ENCODE peak calls at places on chromosomes 2 and 18, in four cellular contexts. K is fibroblast of the aortic adventitia, G is mammary epithelial cell, B is mucosa of descending colon. C is an unnamed sample.

GRCh38 chr2:3105814-3106569 is 271.6 kb downstream of the EIPR1 start:
- DNase-seq in K (no peak), G (no peak), B (no peak), C (no peak)

GRCh38 chr18:25076980-25077780 is 274.8 kb downstream of the ZNF521 start:
- DNase-seq in G (no peak), B (no peak), K (no peak), C (no peak)

GRCh38 chr2:18473241-18473841 is 87.1 kb downstream of the RDH14 start:
- DNase-seq in G (peak; percentile 61), K (peak; percentile 92), B (no peak), C (peak; percentile 79)

GRCh38 chr2:218261424-218262273 is 834 bp downstream of the GPBAR1 start:
- DNase-seq in K (no peak), B (no peak), G (no peak), C (no peak)

GRCh38 chr2:223989860-223990237 is 32.6 kb downstream of the MRPL44 start:
- DNase-seq in K (no peak), B (no peak), G (no peak), C (no peak)

GRCh38 chr2:41709702-41710599 is 337.9 kb upstream of the PKDCC start:
- DNase-seq in G (peak; percentile 87), K (no peak), B (no peak), C (no peak)

GRCh38 chr2:9703701-9704221 is 73.0 kb upstream of the YWHAQ start:
- DNase-seq in G (peak; percentile 62), K (peak; percentile 76), B (no peak), C (peak; percentile 78)

GRCh38 chr18:44912740-44913478 is 232.2 kb downstream of the SETBP1 start:
- DNase-seq in B (no peak), G (peak; percentile 91), K (no peak), C (no peak)

GRCh38 chr2:203590496-203590895 is 55.4 kb upstream of the RAPH1 start:
- DNase-seq in B (no peak), K (no peak), G (no peak), C (no peak)

GRCh38 chr2:45776160-45776955 is 124.9 kb downstream of the PRKCE start:
- DNase-seq in B (no peak), K (peak; percentile 57), G (no peak), C (peak; percentile 26)

GRCh38 chr18:8750954-8751415 is 45.6 kb downstream of the MTCL1 start:
- DNase-seq in B (no peak), K (peak; percentile 81), G (no peak), C (peak; percentile 88)

GRCh38 chr2:128304715-128305554 is 13.7 kb downstream of the HS6ST1 start:
- DNase-seq in B (peak; percentile 65), G (peak; percentile 99), K (peak; percentile 99), C (peak; percentile 96)

GRCh38 chr2:128306931-128307460 is 11.7 kb downstream of the HS6ST1 start:
- DNase-seq in K (no peak), G (no peak), B (peak; percentile 45), C (no peak)

GRCh38 chr2:128306081-128306930 is 12.4 kb downstream of the HS6ST1 start:
- DNase-seq in K (peak; percentile 96), G (peak; percentile 82), B (peak; percentile 73), C (peak; percentile 98)

GRCh38 chr2:128304330-128304714 is 14.3 kb downstream of the HS6ST1 start:
- DNase-seq in G (no peak), B (peak; percentile 30), K (no peak), C (no peak)

GRCh38 chr2:128305555-128306080 is 13.1 kb downstream of the HS6ST1 start:
- DNase-seq in G (peak; percentile 80), K (no peak), B (peak; percentile 49), C (no peak)
- H3K4me3 ChIP-seq in G (peak overlapping the region; percentile 47), K (no peak overlapping the region), B (no peak overlapping the region), C (no peak overlapping the region)

GRCh38 chr2:143125647-143126046 is 3.6 kb upstream of the ARHGAP15 start:
- DNase-seq in B (no peak), K (no peak), G (no peak), C (peak; percentile 12)
- TF ChIP-seq CTCF in B (no peak), K (no peak), G (no peak), C (no peak)

GRCh38 chr2:144504191-144504590 is 15.7 kb downstream of the ZEB2 start:
- DNase-seq in K (no peak), G (no peak), B (no peak), C (no peak)

GRCh38 chr2:144503221-144503620 is 16.7 kb downstream of the ZEB2 start:
- DNase-seq in G (no peak), K (no peak), B (no peak), C (no peak)

GRCh38 chr2:144507441-144508161 is 12.3 kb downstream of the ZEB2 start:
- DNase-seq in G (no peak), K (peak; percentile 39), B (no peak), C (peak; percentile 14)

GRCh38 chr2:144508162-144508765 is 11.7 kb downstream of the ZEB2 start:
- DNase-seq in K (peak; percentile 37), G (no peak), B (no peak), C (peak; percentile 20)

DNA sequence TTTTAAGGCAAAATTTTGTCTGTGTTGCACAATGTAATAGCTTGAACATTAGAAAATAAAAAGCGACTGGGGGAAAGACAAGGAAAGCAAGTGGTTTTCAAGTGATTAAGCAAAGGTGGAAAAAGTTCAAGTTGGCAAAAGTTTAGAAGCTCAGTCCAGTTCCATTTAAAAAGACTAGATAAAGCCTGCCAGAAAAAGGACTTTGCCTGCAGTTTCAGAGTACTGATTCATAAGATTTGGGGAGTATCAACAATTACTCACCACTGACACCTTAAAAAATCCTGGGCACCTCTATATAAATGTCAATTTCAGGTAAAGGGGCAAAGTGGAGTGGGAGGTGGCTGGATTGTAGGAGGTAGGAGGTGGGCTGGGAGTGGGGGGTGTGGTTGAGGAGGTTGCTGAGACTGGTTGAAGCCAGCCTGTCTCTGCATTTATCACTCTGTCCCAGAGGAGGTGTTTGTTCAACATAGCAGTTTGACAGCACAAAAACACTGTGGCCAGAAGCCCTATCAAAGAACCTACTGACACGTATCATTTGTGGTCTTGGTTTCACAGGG is 14.6 kb downstream of the ZEB2 start:
- DNase-seq in K (peak; percentile 93), B (no peak), G (peak; percentile 19), C (peak; percentile 44)
- H3K4me3 ChIP-seq in K (no peak overlapping the region), B (no peak overlapping the region), G (no peak overlapping the region), C (no peak overlapping the region)

GRCh38 chr2:4763009-4763408 is 929.2 kb upstream of the SOX11 start:
- DNase-seq in G (no peak), B (no peak), K (no peak), C (peak; percentile 20)
- TF ChIP-seq CTCF in G (no peak), B (no peak), K (no peak), C (peak; percentile 32)

DNA sequence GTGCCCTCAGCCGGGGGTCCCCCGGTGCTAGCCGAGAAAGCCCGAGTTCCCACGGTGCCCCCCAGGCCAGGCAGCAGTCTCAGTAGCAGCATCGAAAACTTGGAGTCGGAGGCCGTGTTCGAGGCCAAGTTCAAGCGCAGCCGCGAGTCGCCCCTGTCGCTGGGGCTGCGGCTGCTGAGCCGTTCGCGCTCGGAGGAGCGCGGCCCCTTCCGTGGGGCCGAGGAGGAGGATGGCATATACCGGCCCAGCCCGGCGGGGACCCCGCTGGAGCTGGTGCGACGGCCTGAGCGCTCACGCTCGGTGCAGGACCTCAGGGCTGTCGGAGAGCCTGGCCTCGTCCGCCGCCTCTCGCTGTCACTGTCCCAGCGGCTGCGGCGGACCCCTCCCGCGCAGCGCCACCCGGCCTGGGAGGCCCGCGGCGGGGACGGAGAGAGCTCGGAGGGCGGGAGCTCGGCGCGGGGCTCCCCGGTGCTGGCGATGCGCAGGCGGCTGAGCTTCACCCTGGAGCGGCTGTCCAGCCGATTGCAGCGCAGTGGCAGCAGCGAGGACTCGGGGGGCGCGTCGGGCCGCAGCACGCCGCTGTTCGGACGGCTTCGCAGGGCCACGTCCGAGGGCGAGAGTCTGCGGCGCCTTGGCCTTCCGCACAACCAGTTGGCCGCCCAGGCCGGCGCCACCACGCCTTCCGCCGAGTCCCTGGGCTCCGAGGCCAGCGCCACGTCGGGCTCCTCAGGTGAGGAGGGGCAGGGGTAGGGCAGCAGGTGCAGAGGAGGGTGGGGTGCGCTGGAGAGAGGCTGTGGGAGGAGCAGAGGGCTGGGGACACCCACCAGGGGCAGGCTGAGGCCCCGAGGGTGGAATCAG is 14.1 kb upstream of the GMPPA start:
- DNase-seq in K (no peak), B (no peak), G (no peak), C (no peak)
- H3K4me3 ChIP-seq in K (no peak overlapping the region), B (no peak overlapping the region), G (no peak overlapping the region), C (no peak overlapping the region)

DNA sequence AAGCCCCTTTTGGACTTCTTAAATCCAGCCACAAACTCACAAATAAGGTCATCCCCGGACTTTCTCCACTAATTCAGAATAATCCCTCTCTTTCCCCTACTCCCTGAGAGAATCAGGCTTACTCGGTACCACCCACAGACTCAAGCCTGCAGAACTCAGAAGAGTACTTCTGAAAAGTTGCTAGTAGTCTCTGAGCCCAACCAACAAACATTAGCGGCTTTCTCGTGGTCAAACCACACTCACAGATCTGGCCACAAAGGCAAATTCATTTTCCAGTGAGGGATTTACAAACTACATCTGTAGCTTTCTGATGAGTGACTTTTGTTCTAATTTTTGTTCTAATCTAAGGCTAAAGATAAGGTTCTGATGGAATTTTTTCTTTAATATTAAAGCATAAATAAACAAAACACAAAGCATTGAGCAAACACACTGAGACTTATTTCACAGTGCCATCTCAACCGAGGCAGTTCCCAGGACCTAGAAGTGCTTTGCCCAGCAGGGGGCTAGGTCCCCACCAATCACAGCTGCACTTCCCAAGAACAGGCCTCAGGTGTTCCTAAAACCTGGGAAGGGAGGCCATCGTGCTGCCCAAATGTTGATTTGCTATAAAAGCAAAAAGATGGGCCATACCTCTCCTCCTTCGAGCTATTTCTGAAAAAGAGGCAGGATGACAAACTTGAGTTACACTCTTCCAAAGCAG is 110.7 kb downstream of the COLEC12 start:
- DNase-seq in K (peak; percentile 47), G (no peak), B (no peak), C (peak; percentile 74)
- TF ChIP-seq CTCF in K (peak; percentile 14), G (no peak), B (no peak), C (peak; percentile 23)

GRCh38 chr2:216710531-216711282 is 15.4 kb upstream of the IGFBP5 start:
- DNase-seq in G (no peak), K (peak; percentile 73), B (no peak), C (no peak)
- H3K4me3 ChIP-seq in G (no peak overlapping the region), K (no peak overlapping the region), B (no peak overlapping the region), C (no peak overlapping the region)

GRCh38 chr2:122515731-122516130 is 760.3 kb downstream of the TSN start:
- DNase-seq in G (no peak), B (no peak), K (no peak), C (no peak)

GRCh38 chr2:122519806-122520205 is 764.4 kb downstream of the TSN start:
- DNase-seq in G (peak; percentile 26), K (no peak), B (no peak), C (no peak)

GRCh38 chr2:122516775-122517174 is 761.3 kb downstream of the TSN start:
- DNase-seq in B (no peak), K (no peak), G (no peak), C (no peak)

GRCh38 chr2:122520212-122520611 is 764.8 kb downstream of the TSN start:
- DNase-seq in K (no peak), B (no peak), G (no peak), C (no peak)

GRCh38 chr2:122519366-122519765 is 763.9 kb downstream of the TSN start:
- DNase-seq in G (no peak), K (no peak), B (no peak), C (no peak)
- TF ChIP-seq CTCF in G (no peak), K (peak; percentile 4), B (no peak), C (no peak)